ENCODE peak calls at places on chromosomes 1 and 21, in seven cellular contexts. C, A, H, U, S, D and L are unnamed samples.

GRCh38 chr1:48182441-48182840 is 40.1 kb upstream of the SLC5A9 start:
- DNase-seq in C (no peak), A (no peak), H (no peak), U (no peak), S (no peak), D (no peak), L (no peak)

GRCh38 chr1:155250246-155250632 is 5.0 kb downstream of the ENTREP3 start:
- DNase-seq in C (no peak), A (no peak), H (no peak), U (peak), S (no peak), D (no peak), L (no peak)

GRCh38 chr21:36749935-36750578 is 51.1 kb downstream of the SIM2 start:
- DNase-seq in C (no peak), A (no peak), H (no peak), U (no peak), S (peak), D (no peak), L (no peak)

GRCh38 chr21:36104306-36105300 is 30.3 kb upstream of the CBR3 start:
- DNase-seq in C (peak), A (no peak), H (peak), U (no peak), S (peak), D (peak), L (no peak)

GRCh38 chr1:179231923-179232322 is 2.4 kb upstream of the ABL2 start:
- DNase-seq in C (no peak), A (peak), H (no peak), U (no peak), S (no peak), D (no peak), L (peak)

GRCh38 chr1:183090386-183091006 is 67.3 kb downstream of the LAMC1 start:
- DNase-seq in C (peak), A (no peak), H (no peak), U (no peak), S (peak), D (no peak), L (peak)

GRCh38 chr1:84836145-84836544 is 56.9 kb downstream of the LPAR3 start:
- DNase-seq in C (no peak), A (peak), H (no peak), U (no peak), S (no peak), D (no peak), L (no peak)

GRCh38 chr1:24288479-24288878 is 30.7 kb upstream of the GRHL3 start:
- DNase-seq in C (no peak), A (no peak), H (no peak), U (no peak), S (no peak), D (no peak), L (no peak)

GRCh38 chr21:30567617-30568016 is 6.5 kb upstream of the KRTAP19-7 start:
- DNase-seq in C (no peak), A (no peak), H (no peak), U (no peak), S (no peak), D (no peak), L (no peak)

GRCh38 chr1:12275370-12275769 is 45.5 kb downstream of the VPS13D start:
- DNase-seq in C (peak), A (no peak), H (peak), U (peak), S (peak), D (no peak), L (peak)

GRCh38 chr1:145918144-145918991 is at the start of gene PEX11B:
- DNase-seq in C (peak), A (peak), H (peak), U (peak), S (peak), D (peak), L (peak)

GRCh38 chr1:243440406-243440805 is 184.6 kb downstream of the SDCCAG8 start:
- DNase-seq in C (no peak), A (no peak), H (no peak), U (no peak), S (peak), D (no peak), L (no peak)

GRCh38 chr1:15748690-15749398 is 6.5 kb downstream of the TMEM82 start:
- DNase-seq in C (no peak), A (no peak), H (no peak), U (no peak), S (no peak), D (no peak), L (no peak)

GRCh38 chr1:201482755-201483154 is 13.8 kb upstream of the PHLDA3 start:
- DNase-seq in C (no peak), A (no peak), H (no peak), U (peak), S (no peak), D (no peak), L (no peak)

GRCh38 chr1:236471653-236472052 is 52.1 kb upstream of the LGALS8 start:
- DNase-seq in C (no peak), A (no peak), H (no peak), U (no peak), S (peak), D (no peak), L (no peak)

GRCh38 chr1:54159733-54160316 is 7.0 kb upstream of the CDCP2 start:
- DNase-seq in C (no peak), A (no peak), H (no peak), U (no peak), S (no peak), D (no peak), L (no peak)

GRCh38 chr1:95057361-95057760 is 15.4 kb downstream of the ALG14 start:
- DNase-seq in C (no peak), A (no peak), H (no peak), U (no peak), S (no peak), D (no peak), L (no peak)

GRCh38 chr1:221334082-221334481 is 407.8 kb downstream of the DUSP10 start:
- DNase-seq in C (no peak), A (no peak), H (no peak), U (no peak), S (no peak), D (no peak), L (no peak)